ENCODE peak calls at places on chromosome 18, in eight cellular contexts. U is lung; Z is HCT116; F is coronary artery; J is brain microvascular endothelial cell; B is caudate nucleus; O is testis; Q is naive thymus-derived CD4-positive, alpha-beta T cell. D is an unnamed sample.

GRCh38 chr18:74346206-74346605 is 30.6 kb downstream of the C18orf63 start:
- DNase-seq in U (no peak), Z (no peak), F (no peak), J (no peak), B (no peak), O (no peak), Q (no peak), D (no peak)

GRCh38 chr18:48228841-48229240 is 180.3 kb downstream of the ZBTB7C start:
- DNase-seq in U (no peak), Z (no peak), F (no peak), J (no peak), B (no peak), O (no peak), Q (no peak), D (no peak)

GRCh38 chr18:6088432-6088831 is 193.1 kb upstream of the TMEM200C start:
- DNase-seq in U (no peak), Z (no peak), F (no peak), J (no peak), B (no peak), O (no peak), Q (no peak), D (no peak)

GRCh38 chr18:155688-156087 is 2.7 kb upstream of the USP14 start:
- DNase-seq in U (no peak), Z (no peak), F (no peak), J (no peak), B (no peak), O (no peak), Q (no peak), D (no peak)

GRCh38 chr18:63148449-63149199 is 170.9 kb downstream of the BCL2 start:
- DNase-seq in U (no peak), Z (no peak), F (no peak), J (no peak), B (no peak), O (no peak), Q (no peak), D (no peak)

GRCh38 chr18:76265375-76266225 is 229.4 kb downstream of the ZNF516 start:
- DNase-seq in U (no peak), Z (no peak), F (no peak), J (no peak), B (no peak), O (peak), Q (no peak), D (no peak)

GRCh38 chr18:55245200-55245599 is 285.9 kb upstream of the CCDC68 start:
- DNase-seq in U (no peak), Z (no peak), F (no peak), J (no peak), B (no peak), O (no peak), Q (no peak), D (no peak)

GRCh38 chr18:45212186-45213039 is 402.9 kb upstream of the SLC14A2 start:
- DNase-seq in U (peak), Z (peak), F (no peak), J (peak), B (peak), O (peak), Q (peak), D (no peak)

GRCh38 chr18:44231936-44232335 is 448.8 kb upstream of the SETBP1 start:
- DNase-seq in U (no peak), Z (no peak), F (no peak), J (no peak), B (no peak), O (no peak), Q (no peak), D (no peak)

GRCh38 chr18:1595165-1595564 is 690.5 kb downstream of the ADCYAP1 start:
- DNase-seq in U (no peak), Z (no peak), F (no peak), J (no peak), B (no peak), O (no peak), Q (no peak), D (no peak)

GRCh38 chr18:66999003-66999402 is 395.1 kb upstream of the CDH19 start:
- DNase-seq in U (no peak), Z (no peak), F (no peak), J (no peak), B (no peak), O (no peak), Q (no peak), D (no peak)

GRCh38 chr18:66995270-66995669 is 391.4 kb upstream of the CDH19 start:
- DNase-seq in U (no peak), Z (no peak), F (no peak), J (no peak), B (no peak), O (no peak), Q (no peak), D (no peak)

DNA sequence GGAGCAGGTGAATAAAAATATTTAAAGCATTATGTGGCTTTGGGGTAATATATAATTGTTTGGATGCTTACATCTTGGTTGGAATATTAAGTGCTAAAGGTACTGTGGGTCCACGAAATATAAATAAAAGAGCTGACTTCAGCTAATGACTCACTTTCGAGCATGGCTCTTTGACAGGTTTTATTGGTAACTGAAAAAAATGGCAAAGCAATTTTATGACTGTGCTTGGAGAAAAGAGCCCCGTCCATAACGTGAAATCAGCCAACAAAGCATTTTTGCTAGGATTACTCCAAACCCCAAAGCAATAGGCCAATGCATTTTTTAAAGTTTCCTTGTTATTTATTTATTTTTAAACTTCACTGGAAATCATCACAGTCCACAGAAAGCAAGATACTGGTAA is 397.2 kb upstream of the CDH19 start:
- DNase-seq in U (no peak), Z (no peak), F (no peak), J (no peak), B (no peak), O (no peak), Q (no peak), D (no peak)
- H3K27ac ChIP-seq in U (no peak), Z (no peak), F (no peak), J (no peak), B (no peak), O (no peak), Q (no peak), D (no peak)

GRCh38 chr18:50906843-50907242 is 27.9 kb downstream of the ME2 start:
- DNase-seq in U (no peak), Z (no peak), F (no peak), J (no peak), B (no peak), O (no peak), Q (no peak), D (no peak)

GRCh38 chr18:50898908-50899307 is 20.0 kb downstream of the ME2 start:
- DNase-seq in U (no peak), Z (no peak), F (no peak), J (no peak), B (no peak), O (no peak), Q (no peak), D (no peak)

GRCh38 chr18:50902797-50903196 is 23.9 kb downstream of the ME2 start:
- DNase-seq in U (no peak), Z (no peak), F (no peak), J (no peak), B (no peak), O (no peak), Q (no peak), D (no peak)
- H3K27ac ChIP-seq in U (no peak), Z (no peak), F (no peak), J (no peak), B (no peak), O (no peak), Q (no peak), D (no peak)

GRCh38 chr18:21386523-21387240 is 144.7 kb downstream of the GREB1L start:
- DNase-seq in U (no peak), Z (no peak), F (no peak), J (no peak), B (no peak), O (no peak), Q (no peak), D (no peak)

GRCh38 chr18:21383031-21383430 is 141.0 kb downstream of the GREB1L start:
- DNase-seq in U (no peak), Z (no peak), F (no peak), J (no peak), B (no peak), O (no peak), Q (no peak), D (no peak)
- H3K27ac ChIP-seq in U (no peak), Z (no peak), F (no peak), J (no peak), B (no peak), O (no peak), Q (no peak), D (no peak)

DNA sequence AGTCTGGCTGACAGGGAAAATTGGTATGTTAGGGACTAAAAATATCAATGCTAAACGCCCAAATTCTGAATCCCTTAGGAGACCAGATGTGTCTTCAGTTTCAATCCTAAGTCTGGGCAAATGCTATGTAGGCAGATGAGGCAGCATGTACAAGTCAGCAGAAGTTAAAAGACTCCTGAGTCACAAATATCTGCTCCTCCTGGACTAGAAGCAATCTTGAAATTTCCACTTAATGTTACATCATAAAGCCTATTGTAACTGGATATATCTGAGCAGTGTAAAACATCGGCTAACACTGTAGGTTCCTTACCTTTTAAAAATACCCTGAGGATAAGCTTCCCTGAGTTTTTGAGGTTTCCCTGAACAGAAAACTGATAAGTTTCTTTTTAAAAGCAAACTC is 1087.6 kb upstream of the PIK3C3 start:
- DNase-seq in U (no peak), Z (no peak), F (no peak), J (peak), B (no peak), O (no peak), Q (no peak), D (peak)
- H3K27ac ChIP-seq in U (no peak), Z (no peak), F (no peak), J (peak), B (no peak), O (no peak), Q (no peak), D (peak)

DNA sequence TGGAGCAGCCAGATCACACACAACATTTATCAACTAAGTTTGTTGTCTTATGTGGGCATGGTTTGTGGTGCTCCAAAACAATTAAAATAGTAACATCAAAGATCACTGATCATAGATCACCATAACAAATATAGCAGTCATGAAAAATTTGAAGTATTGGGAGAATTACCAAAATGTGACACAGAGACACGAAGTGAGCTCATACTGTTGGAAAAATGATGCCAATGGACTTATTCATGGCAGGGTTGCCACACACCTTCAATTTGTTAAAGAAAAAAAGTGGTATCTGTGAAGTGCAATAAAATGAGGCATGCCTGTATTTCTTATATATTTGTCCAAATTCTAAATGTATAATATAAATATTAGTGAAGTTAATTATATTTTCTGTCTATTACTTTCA is 42.9 kb upstream of the CABYR start:
- DNase-seq in U (no peak), Z (no peak), F (no peak), J (no peak), B (no peak), O (no peak), Q (no peak), D (no peak)
- H3K27ac ChIP-seq in U (no peak), Z (no peak), F (no peak), J (no peak), B (no peak), O (no peak), Q (no peak), D (no peak)

GRCh38 chr18:50232419-50232818 is 33.9 kb downstream of the CFAP53 start:
- DNase-seq in U (no peak), Z (no peak), F (no peak), J (no peak), B (no peak), O (no peak), Q (no peak), D (no peak)

DNA sequence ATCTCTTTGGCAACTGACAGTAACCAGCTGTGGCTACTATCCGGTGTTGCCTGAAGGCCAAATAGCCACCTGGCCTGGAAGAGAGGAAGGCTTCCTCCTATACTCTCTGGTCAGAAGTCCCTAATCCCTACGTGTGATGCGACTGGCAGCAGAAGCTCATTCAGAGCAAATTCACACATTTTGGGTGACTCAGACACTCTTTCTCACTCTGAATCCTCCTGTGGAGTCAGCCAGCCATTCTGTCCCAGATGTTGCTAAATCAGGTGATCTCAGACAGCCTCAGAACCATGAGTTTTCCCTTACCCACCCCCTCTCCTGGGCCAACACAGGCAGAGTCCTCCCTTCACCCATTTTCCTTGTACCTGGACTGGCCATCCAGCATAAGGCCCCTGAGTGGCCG is 34.7 kb downstream of the CFAP53 start:
- DNase-seq in U (no peak), Z (no peak), F (no peak), J (no peak), B (no peak), O (no peak), Q (no peak), D (peak)
- H3K27ac ChIP-seq in U (no peak), Z (no peak), F (no peak), J (no peak), B (no peak), O (no peak), Q (no peak), D (peak)

DNA sequence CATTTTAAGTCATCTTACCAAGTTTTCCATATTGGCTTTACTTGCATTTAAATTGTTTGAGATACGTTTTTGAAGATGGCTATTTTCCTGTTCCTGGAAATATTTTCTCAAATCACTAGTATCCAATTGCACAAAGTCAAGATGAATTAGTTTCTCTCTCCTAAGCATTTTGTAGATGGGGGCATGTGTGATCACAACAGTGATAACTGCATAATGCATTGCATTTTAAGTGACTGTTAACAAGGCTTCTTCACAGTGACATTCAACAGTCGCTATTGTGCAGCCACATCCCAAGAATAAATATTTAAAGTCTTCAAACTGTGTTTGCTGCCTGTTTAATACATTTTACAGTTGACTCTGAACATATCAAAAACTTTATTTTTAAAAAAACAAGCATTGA is 694.2 kb upstream of the CDH7 start:
- DNase-seq in U (no peak), Z (no peak), F (no peak), J (no peak), B (no peak), O (no peak), Q (no peak), D (no peak)
- H3K27ac ChIP-seq in U (no peak), Z (no peak), F (no peak), J (no peak), B (no peak), O (no peak), Q (no peak), D (no peak)

GRCh38 chr18:12049983-12050811 is 43.4 kb upstream of the ANKRD62 start:
- DNase-seq in U (no peak), Z (no peak), F (no peak), J (no peak), B (no peak), O (no peak), Q (no peak), D (no peak)
- H3K27ac ChIP-seq in U (no peak), Z (no peak), F (no peak), J (no peak), B (no peak), O (no peak), Q (no peak), D (no peak)

DNA sequence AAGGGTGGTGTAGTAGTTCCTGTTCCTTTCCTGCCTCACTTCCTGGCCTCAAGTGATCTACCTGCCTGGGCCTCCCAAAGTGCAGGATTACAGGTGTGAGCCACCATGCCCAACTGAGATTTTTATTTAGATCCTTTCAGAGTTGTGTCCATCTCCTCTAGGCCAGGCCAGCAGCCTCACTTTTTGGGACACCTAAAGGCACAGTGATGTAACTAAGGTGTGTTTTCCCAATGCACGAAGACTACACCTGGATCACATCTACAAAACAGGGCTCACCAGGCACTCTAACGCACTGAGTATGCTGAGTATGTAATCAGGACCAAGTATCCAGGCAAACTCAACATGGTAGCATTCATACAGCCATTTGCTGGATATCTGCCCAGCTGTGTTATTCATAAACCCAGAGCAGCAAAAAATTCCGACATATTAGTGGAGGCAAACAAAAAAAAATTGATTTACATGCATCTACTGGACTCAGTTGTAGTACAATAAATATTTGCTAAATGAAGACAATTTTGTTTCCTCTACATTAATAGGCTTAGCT is 33.8 kb downstream of the LPIN2 start:
- DNase-seq in U (no peak), Z (no peak), F (no peak), J (peak), B (no peak), O (no peak), Q (no peak), D (no peak)
- H3K27ac ChIP-seq in U (peak), Z (no peak), F (peak), J (peak), B (peak), O (peak), Q (peak), D (no peak)